ENCODE peak calls at places on chromosomes 16 and 17, in five cellular contexts. One of them, this sample, is unnamed.

GRCh38 chr16:88047462-88047861 is 96.2 kb downstream of the BANP start:
- DNase-seq in H9: no peak
- DNase-seq in IMR-90: no peak
- DNase-seq in H1: no peak
- DNase-seq in mesenchymal stem cell: no peak
- DNase-seq in this sample: no peak

GRCh38 chr17:63826468-63827001 is 696 bp upstream of the PSMC5 start:
- DNase-seq in H9: no peak
- DNase-seq in IMR-90: peak
- DNase-seq in H1: no peak
- DNase-seq in mesenchymal stem cell: peak
- DNase-seq in this sample: no peak

GRCh38 chr17:8029121-8029520 is 9.7 kb upstream of the ALOX15B start:
- DNase-seq in H9: no peak
- DNase-seq in IMR-90: peak
- DNase-seq in H1: no peak
- DNase-seq in mesenchymal stem cell: no peak
- DNase-seq in this sample: no peak

GRCh38 chr17:66791337-66791736 is 43.6 kb upstream of the CACNG5 start:
- DNase-seq in H9: no peak
- DNase-seq in IMR-90: no peak
- DNase-seq in H1: no peak
- DNase-seq in mesenchymal stem cell: no peak
- DNase-seq in this sample: no peak

GRCh38 chr16:87203060-87203656 is 114.0 kb downstream of the C16orf95 start:
- DNase-seq in H9: peak
- DNase-seq in IMR-90: peak
- DNase-seq in H1: peak
- DNase-seq in mesenchymal stem cell: peak
- DNase-seq in this sample: peak

GRCh38 chr16:3503513-3503912 is 2.7 kb downstream of the CLUAP1 start:
- DNase-seq in H9: no peak
- DNase-seq in IMR-90: no peak
- DNase-seq in H1: no peak
- DNase-seq in mesenchymal stem cell: no peak
- DNase-seq in this sample: no peak

GRCh38 chr17:74875155-74875969 is 2.6 kb upstream of the FDXR start:
- DNase-seq in H9: no peak
- DNase-seq in IMR-90: no peak
- DNase-seq in H1: no peak
- DNase-seq in mesenchymal stem cell: no peak
- DNase-seq in this sample: no peak

GRCh38 chr17:81831957-81832607 is 1.0 kb downstream of the MCRIP1 start:
- DNase-seq in H9: no peak
- DNase-seq in IMR-90: peak
- DNase-seq in H1: no peak
- DNase-seq in mesenchymal stem cell: peak
- DNase-seq in this sample: no peak

GRCh38 chr17:66945451-66945850 is 19.1 kb upstream of the CACNG4 start:
- DNase-seq in H9: peak
- DNase-seq in IMR-90: no peak
- DNase-seq in H1: no peak
- DNase-seq in mesenchymal stem cell: no peak
- DNase-seq in this sample: no peak

GRCh38 chr16:68486671-68487495 is 38.6 kb upstream of the SMPD3 start:
- DNase-seq in H9: no peak
- DNase-seq in IMR-90: no peak
- DNase-seq in H1: no peak
- DNase-seq in mesenchymal stem cell: no peak
- DNase-seq in this sample: no peak

GRCh38 chr16:28974007-28974436 is 556 bp upstream of the SPNS1 start:
- DNase-seq in H9: peak
- DNase-seq in IMR-90: peak
- DNase-seq in H1: peak
- DNase-seq in mesenchymal stem cell: peak
- DNase-seq in this sample: peak

GRCh38 chr17:56672195-56672594 is 78.7 kb downstream of the NOG start:
- DNase-seq in H9: no peak
- DNase-seq in IMR-90: no peak
- DNase-seq in H1: no peak
- DNase-seq in mesenchymal stem cell: no peak
- DNase-seq in this sample: no peak

GRCh38 chr16:60463986-60464385 is 1572.3 kb downstream of the CDH8 start:
- DNase-seq in H9: no peak
- DNase-seq in IMR-90: no peak
- DNase-seq in H1: no peak
- DNase-seq in mesenchymal stem cell: no peak
- DNase-seq in this sample: no peak

GRCh38 chr16:16075463-16076399 is 126.3 kb downstream of the ABCC1 start:
- DNase-seq in H9: no peak
- DNase-seq in IMR-90: peak
- DNase-seq in H1: no peak
- DNase-seq in mesenchymal stem cell: peak
- DNase-seq in this sample: no peak

DNA sequence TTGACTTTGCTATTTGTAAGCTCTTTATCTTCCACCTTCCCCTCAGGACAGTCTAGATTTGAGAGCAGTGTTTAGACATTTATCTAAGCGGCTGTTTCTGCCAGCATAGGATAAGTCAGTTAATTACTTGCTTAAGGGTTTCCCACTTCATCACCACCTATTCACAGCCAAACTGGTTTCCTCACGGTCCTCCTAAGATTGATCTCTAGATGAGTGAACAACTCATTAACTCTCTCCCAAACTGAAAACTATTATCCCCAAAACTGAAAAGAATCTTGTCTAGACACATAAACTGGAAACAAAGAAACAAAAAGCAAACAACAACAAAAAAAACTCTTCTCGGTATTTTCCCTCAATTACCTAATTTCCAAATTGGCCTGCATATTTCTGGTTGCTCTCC is 58.2 kb downstream of the SHCBP1 start:
- DNase-seq in H9: no peak
- DNase-seq in IMR-90: no peak
- DNase-seq in H1: no peak
- DNase-seq in mesenchymal stem cell: no peak
- DNase-seq in this sample: no peak
- H3K14ac ChIP-seq in H9: no peak
- H3K14ac ChIP-seq in IMR-90: no peak
- H3K14ac ChIP-seq in H1: no peak
- H3K14ac ChIP-seq in mesenchymal stem cell: no peak
- H3K14ac ChIP-seq in this sample: no peak

DNA sequence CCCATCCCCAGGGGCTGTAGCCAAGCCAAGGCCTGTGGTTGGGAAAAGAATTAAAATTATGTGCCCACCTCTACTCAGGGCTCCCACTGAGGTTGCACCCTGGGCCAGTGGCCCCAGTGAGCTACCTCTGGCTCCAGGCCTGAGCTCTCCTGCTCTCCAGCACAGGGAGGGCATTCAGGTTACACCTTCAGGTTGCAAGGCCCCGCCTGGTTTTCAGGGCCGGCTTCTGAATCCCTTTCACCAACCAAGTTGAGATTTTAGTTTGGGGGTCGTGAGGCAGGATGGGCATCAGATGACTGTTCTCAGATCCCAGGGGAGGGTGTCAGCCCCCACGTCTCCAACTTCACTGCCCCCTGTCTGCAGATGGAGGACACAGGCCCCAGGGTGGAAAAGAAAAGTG is 8.0 kb upstream of the KATNB1 start:
- DNase-seq in H9: no peak
- DNase-seq in IMR-90: no peak
- DNase-seq in H1: no peak
- DNase-seq in mesenchymal stem cell: no peak
- DNase-seq in this sample: no peak
- H3K14ac ChIP-seq in H9: no peak
- H3K14ac ChIP-seq in IMR-90: no peak
- H3K14ac ChIP-seq in H1: no peak
- H3K14ac ChIP-seq in mesenchymal stem cell: no peak
- H3K14ac ChIP-seq in this sample: no peak

GRCh38 chr17:78367193-78367592 is 7.3 kb upstream of the SOCS3 start:
- DNase-seq in H9: no peak
- DNase-seq in IMR-90: no peak
- DNase-seq in H1: no peak
- DNase-seq in mesenchymal stem cell: no peak
- DNase-seq in this sample: no peak
- H3K14ac ChIP-seq in H9: peak
- H3K14ac ChIP-seq in IMR-90: no peak
- H3K14ac ChIP-seq in H1: no peak
- H3K14ac ChIP-seq in mesenchymal stem cell: no peak
- H3K14ac ChIP-seq in this sample: no peak

GRCh38 chr17:70102531-70102930 is 27.5 kb downstream of the KCNJ16 start:
- DNase-seq in H9: no peak
- DNase-seq in IMR-90: no peak
- DNase-seq in H1: no peak
- DNase-seq in mesenchymal stem cell: no peak
- DNase-seq in this sample: no peak
- H3K14ac ChIP-seq in H9: no peak
- H3K14ac ChIP-seq in IMR-90: no peak
- H3K14ac ChIP-seq in H1: no peak
- H3K14ac ChIP-seq in mesenchymal stem cell: no peak
- H3K14ac ChIP-seq in this sample: no peak